ENCODE peak calls at places on chromosome X, in seven cellular contexts. One of them, this sample, is unnamed.

GRCh38 chrX:18291006-18291545 is 63.4 kb downstream of the SCML2 start:
- DNase-seq in fibroblast of lung: peak
- DNase-seq in AG09309: no peak
- DNase-seq in lung: no peak
- DNase-seq in astrocyte of the spinal cord: peak
- DNase-seq in GM10248: no peak
- DNase-seq in AG04449: peak
- DNase-seq in this sample: no peak

GRCh38 chrX:130097507-130098201 is 12.6 kb downstream of the ELF4 start:
- DNase-seq in fibroblast of lung: no peak
- DNase-seq in AG09309: no peak
- DNase-seq in lung: no peak
- DNase-seq in astrocyte of the spinal cord: no peak
- DNase-seq in AG04449: no peak
- DNase-seq in GM10248: no peak
- DNase-seq in this sample: no peak

GRCh38 chrX:120768681-120769080 is 107.0 kb downstream of the CT47B1 start:
- DNase-seq in lung: no peak
- DNase-seq in GM10248: no peak
- DNase-seq in astrocyte of the spinal cord: peak
- DNase-seq in AG04449: no peak
- DNase-seq in fibroblast of lung: peak
- DNase-seq in AG09309: peak
- DNase-seq in this sample: no peak

GRCh38 chrX:116284383-116284782 is 113.8 kb downstream of the AGTR2 start:
- DNase-seq in AG04449: no peak
- DNase-seq in astrocyte of the spinal cord: no peak
- DNase-seq in AG09309: no peak
- DNase-seq in lung: no peak
- DNase-seq in fibroblast of lung: no peak
- DNase-seq in GM10248: no peak
- DNase-seq in this sample: no peak

GRCh38 chrX:113947548-113947947 is 636.3 kb upstream of the HTR2C start:
- DNase-seq in AG04449: no peak
- DNase-seq in AG09309: no peak
- DNase-seq in fibroblast of lung: no peak
- DNase-seq in GM10248: no peak
- DNase-seq in astrocyte of the spinal cord: no peak
- DNase-seq in lung: no peak
- DNase-seq in this sample: no peak

GRCh38 chrX:73876897-73877296 is 313.9 kb downstream of the CHIC1 start:
- DNase-seq in GM10248: no peak
- DNase-seq in lung: no peak
- DNase-seq in AG04449: no peak
- DNase-seq in AG09309: no peak
- DNase-seq in astrocyte of the spinal cord: no peak
- DNase-seq in fibroblast of lung: no peak
- DNase-seq in this sample: no peak

GRCh38 chrX:148929686-148930085 is 429.3 kb downstream of the AFF2 start:
- DNase-seq in AG09309: no peak
- DNase-seq in GM10248: no peak
- DNase-seq in AG04449: peak
- DNase-seq in astrocyte of the spinal cord: peak
- DNase-seq in fibroblast of lung: no peak
- DNase-seq in lung: no peak
- DNase-seq in this sample: no peak

GRCh38 chrX:68920541-68920940 is 91.7 kb downstream of the EFNB1 start:
- DNase-seq in lung: no peak
- DNase-seq in GM10248: no peak
- DNase-seq in fibroblast of lung: peak
- DNase-seq in AG04449: no peak
- DNase-seq in AG09309: no peak
- DNase-seq in astrocyte of the spinal cord: no peak
- DNase-seq in this sample: no peak

GRCh38 chrX:45748443-45748842 is 547.8 kb upstream of the DIPK2B start:
- DNase-seq in lung: no peak
- DNase-seq in GM10248: no peak
- DNase-seq in fibroblast of lung: no peak
- DNase-seq in AG09309: no peak
- DNase-seq in AG04449: no peak
- DNase-seq in astrocyte of the spinal cord: peak
- DNase-seq in this sample: no peak

GRCh38 chrX:133461226-133461625 is 45.9 kb upstream of the GPC4 start:
- DNase-seq in AG09309: no peak
- DNase-seq in AG04449: no peak
- DNase-seq in fibroblast of lung: no peak
- DNase-seq in astrocyte of the spinal cord: no peak
- DNase-seq in GM10248: no peak
- DNase-seq in lung: no peak
- DNase-seq in this sample: no peak

DNA sequence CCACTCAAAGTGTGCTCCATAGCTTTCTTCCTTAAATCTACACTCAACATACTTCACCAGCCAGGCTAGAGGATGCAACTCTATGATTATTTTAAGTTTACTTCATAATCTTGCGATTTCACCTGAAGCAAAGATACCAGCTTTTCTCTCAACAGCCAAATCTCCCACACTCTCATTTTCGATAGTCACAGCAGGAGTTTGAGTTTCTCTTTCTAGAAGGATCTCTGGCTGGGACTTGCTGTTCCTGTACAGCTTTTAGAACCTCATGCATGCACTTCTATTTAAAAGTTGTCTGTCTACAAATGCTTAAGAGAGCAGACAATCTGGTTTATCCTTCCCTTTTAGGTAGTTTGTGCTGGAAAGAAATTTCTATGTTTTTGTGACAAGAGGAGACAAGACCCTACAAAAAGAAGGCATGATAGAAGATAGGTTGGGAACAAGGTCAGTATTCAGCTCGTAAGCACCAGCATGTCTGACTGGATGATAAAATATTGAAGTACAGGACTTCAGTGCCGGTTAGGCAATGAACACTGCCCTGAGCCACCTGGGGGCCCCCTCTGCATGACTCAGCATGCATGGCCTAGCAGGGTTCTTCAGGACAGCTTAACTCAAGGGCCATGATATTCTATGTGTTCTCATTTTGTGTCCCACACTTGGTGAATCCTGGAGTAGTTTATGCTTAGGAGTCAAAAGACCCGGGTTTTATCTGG is 65.6 kb downstream of the ATXN3L start:
- DNase-seq in GM10248: peak
- DNase-seq in astrocyte of the spinal cord: peak
- DNase-seq in AG04449: no peak
- DNase-seq in fibroblast of lung: peak
- DNase-seq in AG09309: no peak
- DNase-seq in lung: no peak
- DNase-seq in this sample: no peak
- TF ChIP-seq CTCF in GM10248: peak
- TF ChIP-seq CTCF in astrocyte of the spinal cord: peak
- TF ChIP-seq CTCF in AG04449: no peak
- TF ChIP-seq CTCF in fibroblast of lung: no peak
- TF ChIP-seq CTCF in AG09309: peak
- TF ChIP-seq CTCF in lung: no peak
- TF ChIP-seq CTCF in this sample: no peak

DNA sequence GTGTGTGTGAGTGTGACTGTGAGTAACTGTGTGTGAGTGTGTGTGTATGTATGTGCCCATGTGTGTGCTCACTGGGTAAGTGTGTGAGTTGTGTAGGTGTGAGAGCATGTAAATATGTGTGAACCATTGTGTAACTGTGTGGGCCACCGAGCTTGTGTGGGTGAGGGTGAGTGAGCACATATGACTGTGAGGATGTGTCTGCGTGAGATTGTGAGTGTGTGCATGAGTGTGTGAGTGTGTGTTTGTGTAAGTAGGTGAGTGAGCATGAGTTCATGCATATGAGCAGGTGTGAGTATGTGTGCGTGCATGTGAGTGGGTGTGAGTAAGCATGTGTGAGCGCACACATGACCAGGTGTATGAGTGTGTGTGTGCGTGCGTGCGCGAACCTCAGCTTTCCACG is 1.4 kb upstream of the ATP2B3 start:
- DNase-seq in GM10248: no peak
- DNase-seq in AG09309: no peak
- DNase-seq in AG04449: no peak
- DNase-seq in fibroblast of lung: no peak
- DNase-seq in lung: no peak
- DNase-seq in astrocyte of the spinal cord: no peak
- DNase-seq in this sample: no peak
- TF ChIP-seq CTCF in GM10248: no peak
- TF ChIP-seq CTCF in AG09309: no peak
- TF ChIP-seq CTCF in AG04449: no peak
- TF ChIP-seq CTCF in fibroblast of lung: no peak
- TF ChIP-seq CTCF in lung: no peak
- TF ChIP-seq CTCF in astrocyte of the spinal cord: no peak
- TF ChIP-seq CTCF in this sample: no peak

GRCh38 chrX:15563056-15563455 is 37.7 kb downstream of the ACE2 start:
- DNase-seq in AG09309: no peak
- DNase-seq in AG04449: no peak
- DNase-seq in astrocyte of the spinal cord: no peak
- DNase-seq in fibroblast of lung: no peak
- DNase-seq in lung: no peak
- DNase-seq in GM10248: no peak
- DNase-seq in this sample: no peak

GRCh38 chrX:15567267-15567666 is 33.5 kb downstream of the ACE2 start:
- DNase-seq in AG04449: no peak
- DNase-seq in lung: no peak
- DNase-seq in GM10248: no peak
- DNase-seq in fibroblast of lung: no peak
- DNase-seq in AG09309: no peak
- DNase-seq in astrocyte of the spinal cord: no peak
- DNase-seq in this sample: no peak

GRCh38 chrX:15567886-15568616 is 32.7 kb downstream of the ACE2 start:
- DNase-seq in fibroblast of lung: peak
- DNase-seq in astrocyte of the spinal cord: no peak
- DNase-seq in GM10248: no peak
- DNase-seq in lung: no peak
- DNase-seq in AG04449: no peak
- DNase-seq in AG09309: no peak
- DNase-seq in this sample: no peak

GRCh38 chrX:15564981-15565579 is 35.7 kb downstream of the ACE2 start:
- DNase-seq in AG09309: peak
- DNase-seq in AG04449: no peak
- DNase-seq in GM10248: peak
- DNase-seq in fibroblast of lung: peak
- DNase-seq in astrocyte of the spinal cord: peak
- DNase-seq in lung: peak
- DNase-seq in this sample: peak

DNA sequence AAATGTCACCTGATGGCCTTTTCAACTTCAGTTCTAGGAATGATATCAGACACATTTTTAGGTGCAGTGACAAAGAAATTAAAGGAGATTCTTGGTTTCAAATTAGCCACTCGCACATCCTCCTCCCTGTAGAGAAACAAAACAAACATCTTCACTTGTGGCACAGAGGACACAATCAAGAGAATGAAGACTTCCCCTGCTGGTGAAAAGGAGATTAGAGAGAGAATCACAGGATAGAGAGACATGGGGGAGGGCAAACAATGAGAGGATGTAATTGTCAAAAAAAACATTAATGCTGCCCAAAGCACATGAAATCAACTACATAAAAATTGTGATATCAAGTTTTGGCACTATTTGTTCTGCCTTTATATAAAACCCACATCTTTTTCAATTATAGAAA is 34.5 kb downstream of the ACE2 start:
- DNase-seq in AG04449: no peak
- DNase-seq in astrocyte of the spinal cord: no peak
- DNase-seq in fibroblast of lung: no peak
- DNase-seq in GM10248: no peak
- DNase-seq in lung: no peak
- DNase-seq in AG09309: no peak
- DNase-seq in this sample: no peak
- TF ChIP-seq CTCF in AG04449: no peak
- TF ChIP-seq CTCF in astrocyte of the spinal cord: no peak
- TF ChIP-seq CTCF in fibroblast of lung: no peak
- TF ChIP-seq CTCF in GM10248: no peak
- TF ChIP-seq CTCF in lung: no peak
- TF ChIP-seq CTCF in AG09309: peak
- TF ChIP-seq CTCF in this sample: no peak

GRCh38 chrX:66015906-66016689 is 23.8 kb downstream of the VSIG4 start:
- DNase-seq in lung: no peak
- DNase-seq in astrocyte of the spinal cord: no peak
- DNase-seq in fibroblast of lung: no peak
- DNase-seq in AG04449: no peak
- DNase-seq in AG09309: no peak
- DNase-seq in GM10248: no peak
- DNase-seq in this sample: no peak

GRCh38 chrX:66014084-66014483 is 25.8 kb downstream of the VSIG4 start:
- DNase-seq in GM10248: no peak
- DNase-seq in astrocyte of the spinal cord: no peak
- DNase-seq in lung: no peak
- DNase-seq in fibroblast of lung: no peak
- DNase-seq in AG09309: no peak
- DNase-seq in AG04449: no peak
- DNase-seq in this sample: no peak

GRCh38 chrX:66014560-66014959 is 25.3 kb downstream of the VSIG4 start:
- DNase-seq in AG04449: no peak
- DNase-seq in AG09309: no peak
- DNase-seq in fibroblast of lung: no peak
- DNase-seq in lung: no peak
- DNase-seq in GM10248: no peak
- DNase-seq in astrocyte of the spinal cord: no peak
- DNase-seq in this sample: no peak

GRCh38 chrX:66016905-66017658 is 22.8 kb downstream of the VSIG4 start:
- DNase-seq in fibroblast of lung: no peak
- DNase-seq in AG09309: no peak
- DNase-seq in astrocyte of the spinal cord: no peak
- DNase-seq in lung: no peak
- DNase-seq in GM10248: no peak
- DNase-seq in AG04449: no peak
- DNase-seq in this sample: no peak

DNA sequence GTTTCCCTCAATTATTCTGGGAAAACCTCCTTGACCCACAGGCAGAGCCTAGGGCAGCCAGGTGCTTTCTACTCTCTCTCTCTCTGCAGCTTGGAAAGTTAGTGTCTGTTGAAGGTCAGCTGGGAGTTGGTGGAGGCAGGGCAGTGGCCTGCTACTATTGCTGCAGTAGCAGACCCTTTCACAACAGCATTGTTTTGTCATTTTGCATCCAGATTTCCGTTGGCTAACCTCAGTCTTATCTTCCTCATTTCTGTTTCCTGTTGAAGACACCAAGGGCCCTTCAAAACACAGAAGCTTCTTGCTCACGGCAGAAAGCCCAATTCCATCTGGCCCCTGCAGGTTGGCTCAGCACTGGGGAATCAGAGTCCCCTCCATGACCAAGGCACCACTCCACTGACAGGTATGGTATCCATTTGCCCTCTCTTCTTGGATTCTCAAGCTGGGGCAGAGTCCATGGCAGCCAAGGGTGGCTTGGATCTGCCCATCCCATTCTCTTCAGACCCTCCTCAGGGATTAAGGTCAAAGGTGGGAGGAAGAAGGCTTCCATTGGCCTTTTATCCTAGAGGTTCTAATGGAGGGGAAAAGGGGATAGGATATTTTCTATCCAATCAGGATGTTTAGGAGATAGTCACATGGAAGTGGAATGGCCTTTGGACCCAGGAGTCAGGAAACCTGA is 24.6 kb downstream of the VSIG4 start:
- DNase-seq in fibroblast of lung: no peak
- DNase-seq in AG09309: no peak
- DNase-seq in astrocyte of the spinal cord: no peak
- DNase-seq in GM10248: peak
- DNase-seq in AG04449: no peak
- DNase-seq in lung: no peak
- DNase-seq in this sample: no peak
- TF ChIP-seq CTCF in fibroblast of lung: no peak
- TF ChIP-seq CTCF in AG09309: no peak
- TF ChIP-seq CTCF in astrocyte of the spinal cord: no peak
- TF ChIP-seq CTCF in GM10248: no peak
- TF ChIP-seq CTCF in AG04449: no peak
- TF ChIP-seq CTCF in lung: no peak
- TF ChIP-seq CTCF in this sample: no peak

This sample was measured in coronary artery.